ENCODE peak calls at places on chromosomes 12 and 14, in four cellular contexts. One of them, this sample, is unnamed.
A peak's percentile ranks its signal among the peaks of the same experiment; 100 is the strongest.

GRCh38 chr12:2108166-2108565 is 55.4 kb downstream of the CACNA1C start:
- DNase-seq in HCT116: no peak
- DNase-seq in K562: no peak
- DNase-seq in HepG2: no peak
- DNase-seq in this sample: no peak

GRCh38 chr12:96516472-96517417 is 27.4 kb downstream of the CFAP54 start:
- DNase-seq in HCT116: peak; percentile 66
- DNase-seq in K562: peak; percentile 48
- DNase-seq in HepG2: peak; percentile 43
- DNase-seq in this sample: peak; percentile 54

GRCh38 chr14:102209224-102209966 is 69.7 kb downstream of the WDR20 start:
- DNase-seq in HCT116: no peak
- DNase-seq in K562: no peak
- DNase-seq in HepG2: peak; percentile 58
- DNase-seq in this sample: no peak

GRCh38 chr12:43826681-43827458 is 9.0 kb upstream of the TMEM117 start:
- DNase-seq in HCT116: no peak
- DNase-seq in K562: no peak
- DNase-seq in HepG2: no peak
- DNase-seq in this sample: no peak

GRCh38 chr12:95643251-95643650 is 92.0 kb upstream of the USP44 start:
- DNase-seq in HCT116: no peak
- DNase-seq in K562: no peak
- DNase-seq in HepG2: no peak
- DNase-seq in this sample: no peak

GRCh38 chr14:92988786-92989755 is 66.1 kb downstream of the CHGA start:
- DNase-seq in HCT116: no peak
- DNase-seq in K562: no peak
- DNase-seq in HepG2: no peak
- DNase-seq in this sample: no peak

GRCh38 chr12:4270670-4271432 is 2.7 kb upstream of the CCND2 start:
- DNase-seq in HCT116: no peak
- DNase-seq in K562: no peak
- DNase-seq in HepG2: no peak
- DNase-seq in this sample: no peak

GRCh38 chr12:65875635-65876034 is 51.4 kb downstream of the HMGA2 start:
- DNase-seq in HCT116: no peak
- DNase-seq in K562: no peak
- DNase-seq in HepG2: no peak
- DNase-seq in this sample: no peak

GRCh38 chr12:50922820-50923219 is 29.5 kb upstream of the HIGD1C start:
- DNase-seq in HCT116: no peak
- DNase-seq in K562: no peak
- DNase-seq in HepG2: no peak
- DNase-seq in this sample: no peak

GRCh38 chr12:113403435-113404415 is at the start of gene SDS:
- DNase-seq in HCT116: no peak
- DNase-seq in K562: peak; percentile 56
- DNase-seq in HepG2: no peak
- DNase-seq in this sample: no peak

GRCh38 chr12:69330475-69331473 is 17.4 kb upstream of the LYZ start:
- DNase-seq in HCT116: no peak
- DNase-seq in K562: peak; percentile 53
- DNase-seq in HepG2: no peak
- DNase-seq in this sample: no peak

GRCh38 chr12:58341791-58342190 is 400.4 kb downstream of the ATP23 start:
- DNase-seq in HCT116: no peak
- DNase-seq in K562: no peak
- DNase-seq in HepG2: no peak
- DNase-seq in this sample: no peak

GRCh38 chr12:79251356-79251755 is 386.8 kb downstream of the SYT1 start:
- DNase-seq in HCT116: no peak
- DNase-seq in K562: no peak
- DNase-seq in HepG2: no peak
- DNase-seq in this sample: no peak

GRCh38 chr12:53970451-53970850 is 2.5 kb upstream of the HOXC11 start:
- DNase-seq in HCT116: no peak
- DNase-seq in K562: no peak
- DNase-seq in HepG2: no peak
- DNase-seq in this sample: no peak

GRCh38 chr12:28132398-28132797 is 57.9 kb upstream of the CCDC91 start:
- DNase-seq in HCT116: no peak
- DNase-seq in K562: no peak
- DNase-seq in HepG2: no peak
- DNase-seq in this sample: no peak

GRCh38 chr14:77076118-77076631 is 21.9 kb upstream of the CIPC start:
- DNase-seq in HCT116: no peak
- DNase-seq in K562: no peak
- DNase-seq in HepG2: peak; percentile 19
- DNase-seq in this sample: no peak

GRCh38 chr12:104825408-104825807 is 132.7 kb downstream of the SLC41A2 start:
- DNase-seq in HCT116: no peak
- DNase-seq in K562: peak; percentile 25
- DNase-seq in HepG2: no peak
- DNase-seq in this sample: no peak

GRCh38 chr12:124032265-124032886 is 59.4 kb downstream of the ZNF664 start:
- DNase-seq in HCT116: peak; percentile 19
- DNase-seq in K562: peak; percentile 82
- DNase-seq in HepG2: peak; percentile 36
- DNase-seq in this sample: peak; percentile 24

GRCh38 chr12:99529966-99530365 is 117.6 kb upstream of the GARIN6 start:
- DNase-seq in HCT116: no peak
- DNase-seq in K562: no peak
- DNase-seq in HepG2: no peak
- DNase-seq in this sample: no peak

GRCh38 chr12:132904718-132905328 is 17.4 kb upstream of the CHFR start:
- DNase-seq in HCT116: no peak
- DNase-seq in K562: peak; percentile 71
- DNase-seq in HepG2: no peak
- DNase-seq in this sample: no peak

GRCh38 chr14:69632752-69633151 is 21.4 kb downstream of the SUSD6 start:
- DNase-seq in HCT116: no peak
- DNase-seq in K562: no peak
- DNase-seq in HepG2: no peak
- DNase-seq in this sample: no peak

GRCh38 chr14:61076531-61076930 is 95.5 kb downstream of the SLC38A6 start:
- DNase-seq in HCT116: no peak
- DNase-seq in K562: no peak
- DNase-seq in HepG2: peak; percentile 37
- DNase-seq in this sample: no peak

GRCh38 chr14:100386846-100387245 is 63.7 kb downstream of the SLC25A47 start:
- DNase-seq in HCT116: no peak
- DNase-seq in K562: no peak
- DNase-seq in HepG2: no peak
- DNase-seq in this sample: no peak

GRCh38 chr12:120257041-120257821 is 8.3 kb downstream of the PXN start:
- DNase-seq in HCT116: no peak
- DNase-seq in K562: no peak
- DNase-seq in HepG2: no peak
- DNase-seq in this sample: no peak

GRCh38 chr12:22333186-22333745 is 1.2 kb downstream of the ST8SIA1 start:
- DNase-seq in HCT116: no peak
- DNase-seq in K562: no peak
- DNase-seq in HepG2: no peak
- DNase-seq in this sample: no peak

GRCh38 chr12:8841778-8842177 is 19.4 kb downstream of the A2ML1 start:
- DNase-seq in HCT116: no peak
- DNase-seq in K562: no peak
- DNase-seq in HepG2: no peak
- DNase-seq in this sample: no peak

GRCh38 chr12:52920937-52921336 is 16.1 kb upstream of the KRT8 start:
- DNase-seq in HCT116: no peak
- DNase-seq in K562: peak; percentile 7
- DNase-seq in HepG2: peak; percentile 84
- DNase-seq in this sample: no peak
- TF ChIP-seq TCF7L2 in HCT116: no peak
- TF ChIP-seq TCF7L2 in K562: no peak
- TF ChIP-seq TCF7L2 in HepG2: no peak
- TF ChIP-seq TCF7L2 in this sample: no peak

GRCh38 chr12:83434600-83434999 is 747.9 kb downstream of the TMTC2 start:
- DNase-seq in HCT116: no peak
- DNase-seq in K562: no peak
- DNase-seq in HepG2: no peak
- DNase-seq in this sample: no peak
- TF ChIP-seq CTCF in HCT116: no peak
- TF ChIP-seq CTCF in K562: no peak
- TF ChIP-seq CTCF in HepG2: no peak
- TF ChIP-seq CTCF in this sample: no peak

DNA sequence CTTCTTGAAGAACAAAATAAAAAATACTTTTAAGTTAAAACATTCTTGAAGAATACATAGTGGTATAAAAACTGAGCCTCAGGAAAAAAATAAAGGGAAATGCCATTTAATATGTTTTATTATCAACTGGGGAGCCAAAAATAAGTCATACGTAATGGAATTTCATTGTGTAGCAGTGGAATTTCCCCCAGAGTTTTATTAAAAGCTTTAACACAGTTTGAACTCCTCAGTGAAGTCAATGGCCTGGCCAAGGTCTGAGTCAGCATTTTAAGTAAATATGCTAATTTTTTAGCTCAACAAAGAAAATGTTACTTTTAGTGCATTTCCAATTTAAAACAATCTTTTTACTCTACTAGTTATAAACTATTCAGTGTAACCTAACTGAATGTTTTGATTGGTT is 350.1 kb upstream of the ATP2B1 start:
- DNase-seq in HCT116: no peak
- DNase-seq in K562: no peak
- DNase-seq in HepG2: no peak
- DNase-seq in this sample: no peak
- TF ChIP-seq TCF7L2 in HCT116: no peak
- TF ChIP-seq TCF7L2 in K562: no peak
- TF ChIP-seq TCF7L2 in HepG2: no peak
- TF ChIP-seq TCF7L2 in this sample: no peak

DNA sequence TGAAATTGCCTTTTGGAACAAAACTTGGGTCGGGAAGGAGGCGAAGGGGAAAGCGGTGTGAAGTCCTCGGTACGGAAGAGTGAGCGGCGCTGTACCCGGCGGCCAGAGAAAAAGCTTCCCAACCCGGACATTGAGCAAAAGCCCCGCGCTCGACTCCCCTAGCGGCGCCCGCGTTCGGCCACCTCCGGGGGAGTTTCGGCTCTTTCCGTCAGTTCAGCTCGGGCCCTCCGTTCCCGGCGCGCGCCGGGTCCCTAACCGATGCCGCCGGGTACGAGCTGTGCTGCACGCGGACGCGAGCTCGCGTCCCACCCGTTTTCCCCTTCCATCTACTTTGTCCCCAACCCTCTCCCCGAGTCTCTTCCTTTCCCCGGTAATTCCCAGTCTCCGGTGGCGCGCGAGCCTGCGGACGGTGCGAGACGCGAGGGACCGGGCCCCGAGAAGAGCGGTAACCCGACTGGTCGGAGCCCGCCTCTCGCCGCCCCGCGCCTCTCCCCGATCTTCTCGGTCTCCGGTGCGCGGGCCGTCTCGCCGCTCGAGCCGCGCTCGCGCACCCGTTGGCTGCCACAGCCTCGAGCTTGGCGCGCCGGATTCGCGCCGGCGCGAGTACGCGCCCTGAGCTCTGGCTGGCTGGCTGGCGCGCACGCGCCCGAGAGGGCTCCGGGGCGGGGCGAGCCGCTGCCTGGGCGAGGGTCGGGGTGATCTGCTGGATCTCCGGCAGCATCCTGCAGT is 446 bp upstream of the SPATS2 start:
- DNase-seq in HCT116: peak; percentile 80
- DNase-seq in K562: peak; percentile 75
- DNase-seq in HepG2: peak; percentile 88
- DNase-seq in this sample: no peak
- TF ChIP-seq CTCF in HCT116: peak; percentile 12
- TF ChIP-seq CTCF in K562: no peak
- TF ChIP-seq CTCF in HepG2: no peak
- TF ChIP-seq CTCF in this sample: peak; percentile 44

DNA sequence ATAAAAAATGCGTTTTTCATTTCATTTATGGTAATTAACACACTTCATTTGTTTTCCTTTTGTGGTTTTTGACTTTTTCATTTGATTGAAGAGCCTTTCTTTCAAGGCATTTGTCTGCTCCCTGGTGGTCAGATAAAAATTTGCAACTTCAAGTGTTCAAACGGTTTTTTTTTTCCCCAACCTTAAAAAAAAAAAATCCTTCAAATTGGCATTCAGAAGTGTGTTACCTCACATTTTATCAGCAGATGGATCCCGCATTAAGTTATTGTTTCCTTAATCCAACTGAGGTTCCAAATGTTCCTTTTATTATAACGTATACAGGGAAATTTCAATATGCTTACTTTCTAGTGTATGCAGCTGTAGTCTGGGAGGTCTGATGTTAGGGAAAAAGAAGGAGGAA is 47.2 kb downstream of the MYF5 start:
- DNase-seq in HCT116: peak; percentile 39
- DNase-seq in K562: no peak
- DNase-seq in HepG2: peak; percentile 52
- DNase-seq in this sample: peak; percentile 5
- TF ChIP-seq TCF7L2 in HCT116: no peak
- TF ChIP-seq TCF7L2 in K562: no peak
- TF ChIP-seq TCF7L2 in HepG2: no peak
- TF ChIP-seq TCF7L2 in this sample: no peak

GRCh38 chr14:99118046-99118721 is 153.8 kb downstream of the BCL11B start:
- DNase-seq in HCT116: no peak
- DNase-seq in K562: no peak
- DNase-seq in HepG2: no peak
- DNase-seq in this sample: no peak
- TF ChIP-seq CTCF in HCT116: no peak
- TF ChIP-seq CTCF in K562: no peak
- TF ChIP-seq CTCF in HepG2: no peak
- TF ChIP-seq CTCF in this sample: no peak

GRCh38 chr14:41899416-41899815 is 292.7 kb downstream of the LRFN5 start:
- DNase-seq in HCT116: no peak
- DNase-seq in K562: no peak
- DNase-seq in HepG2: no peak
- DNase-seq in this sample: no peak
- TF ChIP-seq TCF7L2 in HCT116: no peak
- TF ChIP-seq TCF7L2 in K562: no peak
- TF ChIP-seq TCF7L2 in HepG2: no peak
- TF ChIP-seq TCF7L2 in this sample: no peak

GRCh38 chr12:89179245-89179644 is 173.1 kb downstream of the DUSP6 start:
- DNase-seq in HCT116: no peak
- DNase-seq in K562: no peak
- DNase-seq in HepG2: no peak
- DNase-seq in this sample: no peak
- TF ChIP-seq CTCF in HCT116: no peak
- TF ChIP-seq CTCF in K562: no peak
- TF ChIP-seq CTCF in HepG2: no peak
- TF ChIP-seq CTCF in this sample: no peak